ENCODE peak calls at places on chromosomes 13 and 19, in seven cellular contexts. L is pancreas; B is heart left ventricle; X is amygdala; R is WERI-Rb-1; A is hippocampal formation; M is activated CD4-positive, alpha-beta T cell treated with anti-CD3 and anti-CD28 coated beads, Interleukin-2, amount 50 U/mL, for 1 hour. E is an unnamed sample.

GRCh38 chr13:112220296-112220875 is 153.4 kb downstream of the SOX1 start:
- DNase-seq in B (no peak), A (no peak), M (no peak), L (no peak), R (no peak), X (no peak), E (no peak)

GRCh38 chr13:31044658-31045620 is 112.5 kb downstream of the TEX26 start:
- DNase-seq in X (no peak), R (no peak), B (no peak), M (no peak), L (no peak), A (no peak), E (peak)

GRCh38 chr13:26019881-26020535 is 31.8 kb downstream of the SHISA2 start:
- DNase-seq in B (no peak), M (no peak), R (no peak), X (no peak), L (no peak), A (no peak), E (no peak)

GRCh38 chr19:5113101-5113557 is 144.2 kb downstream of the KDM4B start:
- DNase-seq in X (no peak), B (no peak), A (no peak), R (no peak), L (no peak), M (no peak), E (no peak)

GRCh38 chr13:95362666-95363065 is 61.4 kb upstream of the ABCC4 start:
- DNase-seq in M (no peak), B (no peak), A (no peak), X (no peak), L (no peak), R (no peak), E (no peak)

GRCh38 chr13:67466569-67466968 is 236.4 kb upstream of the PCDH9 start:
- DNase-seq in M (no peak), L (no peak), B (no peak), A (no peak), X (no peak), R (no peak), E (no peak)

GRCh38 chr13:72852207-72852606 is 70.3 kb downstream of the PIBF1 start:
- DNase-seq in B (no peak), X (no peak), L (no peak), M (no peak), A (no peak), R (no peak), E (no peak)

GRCh38 chr13:41561179-41561578 is 103.8 kb downstream of the RGCC start:
- DNase-seq in B (no peak), M (no peak), X (no peak), A (no peak), R (no peak), L (no peak), E (no peak)

GRCh38 chr19:17202249-17202648 is 12.9 kb upstream of the USE1 start:
- DNase-seq in M (no peak), B (no peak), X (no peak), A (no peak), L (no peak), R (no peak), E (no peak)

GRCh38 chr19:10112895-10113591 is 1.6 kb downstream of the P2RY11 start:
- DNase-seq in M (peak), A (no peak), X (no peak), L (peak), B (no peak), R (peak), E (peak)

GRCh38 chr19:51681286-51681956 is 11.7 kb upstream of the SPACA6 start:
- DNase-seq in R (no peak), A (no peak), M (no peak), L (no peak), X (no peak), B (no peak), E (no peak)

GRCh38 chr19:30393046-30393445 is 20.9 kb downstream of the ZNF536 start:
- DNase-seq in L (no peak), A (no peak), M (no peak), B (no peak), R (no peak), X (no peak), E (no peak)

GRCh38 chr19:7923295-7924191 is 2.4 kb downstream of the CTXN1 start:
- DNase-seq in A (no peak), B (no peak), M (no peak), L (no peak), X (no peak), R (no peak), E (no peak)

GRCh38 chr19:45913874-45914830 is at the start of gene NANOS2:
- DNase-seq in L (no peak), X (no peak), A (no peak), R (peak), M (no peak), B (no peak), E (no peak)

GRCh38 chr13:66353664-66354063 is 876.5 kb downstream of the PCDH9 start:
- DNase-seq in X (no peak), B (no peak), L (no peak), R (no peak), M (no peak), A (no peak), E (no peak)

GRCh38 chr19:13118424-13119193 is 545 bp downstream of the NACC1 start:
- DNase-seq in M (no peak), R (peak), X (no peak), A (no peak), B (peak), L (peak), E (no peak)

GRCh38 chr13:111484129-111484925 is 163.9 kb downstream of the TEX29 start:
- DNase-seq in M (no peak), B (no peak), R (peak), A (no peak), L (peak), X (no peak), E (no peak)

GRCh38 chr13:75226755-75227435 is 255.1 kb downstream of the TBC1D4 start:
- DNase-seq in L (no peak), X (no peak), B (no peak), M (no peak), A (no peak), R (no peak), E (no peak)

GRCh38 chr19:58536852-58537798 is 6.7 kb upstream of the TRIM28 start:
- DNase-seq in B (no peak), R (no peak), M (no peak), A (no peak), X (no peak), L (no peak), E (no peak)

GRCh38 chr19:947707-948533 is 22.1 kb downstream of the ARID3A start:
- DNase-seq in B (peak), R (no peak), X (peak), L (no peak), A (no peak), M (no peak), E (peak)

GRCh38 chr13:111346281-111346680 is 25.8 kb downstream of the TEX29 start:
- DNase-seq in X (no peak), L (no peak), R (no peak), M (no peak), B (peak), A (no peak), E (no peak)

GRCh38 chr19:401836-402535 is 7.0 kb downstream of the C2CD4C start:
- DNase-seq in X (no peak), A (no peak), M (no peak), R (peak), B (no peak), L (peak), E (no peak)

GRCh38 chr19:48926909-48927308 is 6.6 kb upstream of the DHDH start:
- DNase-seq in A (peak), R (no peak), M (no peak), L (peak), X (peak), B (no peak), E (no peak)

GRCh38 chr19:7230826-7231225 is 63.4 kb downstream of the INSR start:
- DNase-seq in B (peak), L (no peak), R (no peak), A (no peak), X (peak), M (no peak), E (no peak)

GRCh38 chr13:108214511-108215383 is 589 bp downstream of the LIG4 start:
- DNase-seq in R (peak), M (no peak), A (no peak), B (peak), X (no peak), L (no peak), E (no peak)

E was measured in CD4-positive, alpha-beta memory T cell.